ENCODE peak calls at places on chromosomes 16 and 17, in nine cellular contexts. H is NT2/D1; M is hypothalamus; W is prostate gland; Q is activated CD4-positive, alpha-beta memory T cell treated with anti-CD3 and anti-CD28 coated beads, Interleukin-2, amount 10 ng/mL, durations not matched to agents 7 days and 5 days; Z is mucosa of descending colon; F is fibroblast of the aortic adventitia; S is NCI-H2171 treated with DMSO at 0.1 percent for 48 hours; T is adrenal gland. X is an unnamed sample.

GRCh38 chr16:72612271-72612670 is 435.7 kb downstream of the ZFHX3 start:
- DNase-seq in Z (no peak), W (no peak), T (no peak), S (no peak), M (no peak), H (no peak), Q (no peak), F (peak; percentile 42), X (no peak)

GRCh38 chr17:79778504-79779087 is 648 bp downstream of the CBX2 start:
- DNase-seq in F (no peak), T (no peak), Z (no peak), Q (no peak), M (no peak), S (peak; percentile 68), W (no peak), H (no peak), X (no peak)

GRCh38 chr17:39264119-39264518 is 38.4 kb upstream of the STAC2 start:
- DNase-seq in Q (no peak), Z (no peak), M (no peak), S (no peak), H (no peak), T (peak; percentile 75), F (peak; percentile 70), W (no peak), X (no peak)

GRCh38 chr17:74108126-74108705 is 95.3 kb upstream of the RPL38 start:
- DNase-seq in T (no peak), H (no peak), M (no peak), W (no peak), Q (no peak), F (no peak), S (no peak), Z (no peak), X (no peak)

GRCh38 chr16:68367034-68367433 is 56.2 kb downstream of the PRMT7 start:
- DNase-seq in M (no peak), T (peak; percentile 78), Q (peak; percentile 53), H (peak; percentile 62), W (no peak), S (no peak), Z (peak; percentile 90), F (peak; percentile 23), X (peak; percentile 56)

GRCh38 chr17:44599298-44600175 is 42.3 kb downstream of the FZD2 start:
- DNase-seq in Q (no peak), M (peak; percentile 19), S (no peak), W (no peak), H (peak; percentile 63), T (peak; percentile 89), Z (peak; percentile 44), F (peak; percentile 99), X (peak; percentile 23)

GRCh38 chr16:89442990-89443726 is 47.2 kb downstream of the ANKRD11 start:
- DNase-seq in S (peak; percentile 86), M (no peak), F (peak; percentile 77), Z (peak; percentile 79), W (peak; percentile 77), Q (no peak), T (peak; percentile 77), H (no peak), X (peak; percentile 70)

GRCh38 chr16:2331932-2332267 is 8.6 kb downstream of the ABCA3 start:
- DNase-seq in H (no peak), Q (no peak), M (no peak), Z (no peak), T (no peak), W (no peak), S (no peak), F (no peak), X (no peak)

GRCh38 chr16:11390573-11391495 is 45.6 kb downstream of the RMI2 start:
- DNase-seq in T (no peak), Z (no peak), M (no peak), Q (no peak), W (no peak), F (no peak), S (peak; percentile 63), H (no peak), X (no peak)

GRCh38 chr16:726438-727290 is at the start of the genes CCDC78 and HAGHL:
- DNase-seq in S (peak; percentile 44), M (peak; percentile 26), H (peak; percentile 62), F (no peak), T (peak; percentile 74), Z (peak; percentile 59), W (peak; percentile 39), Q (peak; percentile 65), X (peak; percentile 61)

GRCh38 chr17:55688057-55688456 is 34.6 kb downstream of the TMEM100 start:
- DNase-seq in Z (no peak), Q (no peak), M (no peak), W (no peak), S (no peak), H (no peak), T (no peak), F (no peak), X (no peak)

GRCh38 chr17:40949406-40949805 is 12.0 kb upstream of the KRT23 start:
- DNase-seq in Z (peak; percentile 14), T (no peak), F (no peak), W (no peak), H (no peak), S (no peak), Q (no peak), M (no peak), X (no peak)